ENCODE peak calls at places on chromosomes 1 and 21, in ten cellular contexts. P, L, A, H, S, U, Z, B, V and T are unnamed samples.
A peak's percentile ranks its signal among the peaks of the same experiment; 100 is the strongest.

GRCh38 chr1:23118957-23119792 is 49.5 kb downstream of the LUZP1 start:
- DNase-seq in P (no peak), L (peak; percentile 23), A (no peak), H (no peak), S (no peak), U (no peak), Z (peak; percentile 35), B (no peak), V (no peak), T (peak; percentile 14)

GRCh38 chr21:36260030-36260787 is 59.8 kb upstream of the MORC3 start:
- DNase-seq in P (peak; percentile 59), L (peak; percentile 75), A (peak; percentile 83), H (no peak), S (peak; percentile 43), U (peak; percentile 68), Z (no peak), B (peak; percentile 21), V (no peak), T (peak; percentile 58)

GRCh38 chr1:5765997-5766913 is 226.0 kb downstream of the NPHP4 start:
- DNase-seq in P (no peak), L (no peak), A (no peak), H (no peak), S (no peak), U (no peak), Z (no peak), B (no peak), V (no peak), T (no peak)

GRCh38 chr1:173418107-173418985 is 58.8 kb upstream of the PRDX6 start:
- DNase-seq in P (no peak), L (peak; percentile 53), A (no peak), H (no peak), S (no peak), U (peak; percentile 68), Z (no peak), B (no peak), V (no peak), T (no peak)

GRCh38 chr1:186404454-186405051 is 28.9 kb downstream of the ODR4 start:
- DNase-seq in P (peak; percentile 39), L (peak; percentile 67), A (no peak), H (no peak), S (no peak), U (peak; percentile 77), Z (no peak), B (peak; percentile 13), V (peak; percentile 29), T (no peak)

GRCh38 chr21:40752125-40752524 is 94.8 kb downstream of the DSCAM start:
- DNase-seq in P (no peak), L (no peak), A (no peak), H (no peak), S (peak; percentile 40), U (no peak), Z (no peak), B (no peak), V (no peak), T (no peak)

GRCh38 chr21:31961704-31962103 is 88.9 kb downstream of the HUNK start:
- DNase-seq in P (no peak), L (no peak), A (no peak), H (no peak), S (no peak), U (no peak), Z (no peak), B (no peak), V (no peak), T (no peak)

GRCh38 chr1:31970873-31971272 is 32.7 kb upstream of the PTP4A2 start:
- DNase-seq in P (no peak), L (no peak), A (no peak), H (no peak), S (no peak), U (no peak), Z (no peak), B (no peak), V (no peak), T (no peak)

GRCh38 chr1:19762175-19762779 is 37.4 kb downstream of the TMCO4 start:
- DNase-seq in P (no peak), L (peak; percentile 45), A (peak; percentile 62), H (peak; percentile 38), S (no peak), U (no peak), Z (peak; percentile 3), B (no peak), V (no peak), T (peak; percentile 11)

GRCh38 chr1:115133440-115133839 is 44.1 kb upstream of the TSPAN2 start:
- DNase-seq in P (no peak), L (peak; percentile 50), A (no peak), H (no peak), S (no peak), U (peak; percentile 34), Z (no peak), B (no peak), V (no peak), T (no peak)

GRCh38 chr1:53604291-53604919 is 134.6 kb downstream of the GLIS1 start:
- DNase-seq in P (no peak), L (no peak), A (no peak), H (no peak), S (no peak), U (no peak), Z (no peak), B (no peak), V (no peak), T (no peak)

GRCh38 chr1:66770694-66771093 is 18.4 kb downstream of the DYNLT5 start:
- DNase-seq in P (no peak), L (no peak), A (no peak), H (no peak), S (no peak), U (no peak), Z (no peak), B (no peak), V (no peak), T (no peak)